ENCODE peak calls at places on chromosomes 2 and 18, in nine cellular contexts. One of them, this sample, is unnamed.
A peak's percentile ranks its signal among the peaks of the same experiment; 100 is the strongest.

GRCh38 chr18:60322591-60322990 is 50.0 kb downstream of the MC4R start:
- DNase-seq in HCT116: no peak
- DNase-seq in heart left ventricle: no peak
- DNase-seq in left lung: no peak
- DNase-seq in A549: no peak
- DNase-seq in stomach: no peak
- DNase-seq in adrenal gland: no peak
- DNase-seq in endodermal cell: no peak
- DNase-seq in CD4-positive, alpha-beta T cell: no peak
- DNase-seq in this sample: no peak

GRCh38 chr18:77650799-77651385 is 401.2 kb downstream of the GALR1 start:
- DNase-seq in HCT116: no peak
- DNase-seq in heart left ventricle: peak; percentile 71
- DNase-seq in left lung: peak; percentile 55
- DNase-seq in A549: peak; percentile 36
- DNase-seq in stomach: peak; percentile 57
- DNase-seq in adrenal gland: peak; percentile 55
- DNase-seq in endodermal cell: peak; percentile 95
- DNase-seq in CD4-positive, alpha-beta T cell: peak; percentile 36
- DNase-seq in this sample: no peak

GRCh38 chr2:199646439-199646838 is 188.7 kb upstream of the SATB2 start:
- DNase-seq in HCT116: no peak
- DNase-seq in heart left ventricle: no peak
- DNase-seq in left lung: no peak
- DNase-seq in A549: no peak
- DNase-seq in stomach: no peak
- DNase-seq in adrenal gland: no peak
- DNase-seq in endodermal cell: no peak
- DNase-seq in CD4-positive, alpha-beta T cell: no peak
- DNase-seq in this sample: no peak

GRCh38 chr18:31268985-31269406 is 49.0 kb upstream of the DSG1 start:
- DNase-seq in HCT116: no peak
- DNase-seq in heart left ventricle: no peak
- DNase-seq in left lung: no peak
- DNase-seq in A549: no peak
- DNase-seq in stomach: no peak
- DNase-seq in adrenal gland: no peak
- DNase-seq in endodermal cell: no peak
- DNase-seq in CD4-positive, alpha-beta T cell: no peak
- DNase-seq in this sample: no peak

GRCh38 chr2:158953926-158954763 is 14.3 kb upstream of the TANC1 start:
- DNase-seq in HCT116: no peak
- DNase-seq in heart left ventricle: peak; percentile 80
- DNase-seq in left lung: peak; percentile 60
- DNase-seq in A549: peak; percentile 32
- DNase-seq in stomach: peak; percentile 80
- DNase-seq in adrenal gland: peak; percentile 87
- DNase-seq in endodermal cell: no peak
- DNase-seq in CD4-positive, alpha-beta T cell: no peak
- DNase-seq in this sample: peak; percentile 55

GRCh38 chr2:158878003-158878402 is 82.9 kb downstream of the DAPL1 start:
- DNase-seq in HCT116: no peak
- DNase-seq in heart left ventricle: no peak
- DNase-seq in left lung: no peak
- DNase-seq in A549: no peak
- DNase-seq in stomach: no peak
- DNase-seq in adrenal gland: no peak
- DNase-seq in endodermal cell: no peak
- DNase-seq in CD4-positive, alpha-beta T cell: no peak
- DNase-seq in this sample: no peak

GRCh38 chr18:46622999-46623398 is 34.0 kb downstream of the LOXHD1 start:
- DNase-seq in HCT116: no peak
- DNase-seq in heart left ventricle: no peak
- DNase-seq in left lung: no peak
- DNase-seq in A549: no peak
- DNase-seq in stomach: no peak
- DNase-seq in adrenal gland: no peak
- DNase-seq in endodermal cell: no peak
- DNase-seq in CD4-positive, alpha-beta T cell: no peak
- DNase-seq in this sample: peak; percentile 8

GRCh38 chr2:36507408-36507812 is 90.6 kb downstream of the FEZ2 start:
- DNase-seq in HCT116: peak; percentile 27
- DNase-seq in heart left ventricle: peak; percentile 51
- DNase-seq in left lung: no peak
- DNase-seq in A549: peak; percentile 60
- DNase-seq in stomach: peak; percentile 48
- DNase-seq in adrenal gland: peak; percentile 36
- DNase-seq in endodermal cell: peak; percentile 87
- DNase-seq in CD4-positive, alpha-beta T cell: peak; percentile 19
- DNase-seq in this sample: peak; percentile 49

GRCh38 chr2:172226244-172227061 is 123.8 kb upstream of the DLX2 start:
- DNase-seq in HCT116: no peak
- DNase-seq in heart left ventricle: no peak
- DNase-seq in left lung: no peak
- DNase-seq in A549: no peak
- DNase-seq in stomach: peak; percentile 72
- DNase-seq in adrenal gland: no peak
- DNase-seq in endodermal cell: no peak
- DNase-seq in CD4-positive, alpha-beta T cell: peak; percentile 43
- DNase-seq in this sample: peak; percentile 60

GRCh38 chr18:63590368-63590767 is 3.2 kb downstream of the SERPINB13 start:
- DNase-seq in HCT116: no peak
- DNase-seq in heart left ventricle: no peak
- DNase-seq in left lung: peak; percentile 68
- DNase-seq in A549: no peak
- DNase-seq in stomach: no peak
- DNase-seq in adrenal gland: no peak
- DNase-seq in endodermal cell: no peak
- DNase-seq in CD4-positive, alpha-beta T cell: no peak
- DNase-seq in this sample: no peak

GRCh38 chr2:64599469-64599868 is 54.2 kb downstream of the SERTAD2 start:
- DNase-seq in HCT116: no peak
- DNase-seq in heart left ventricle: no peak
- DNase-seq in left lung: no peak
- DNase-seq in A549: no peak
- DNase-seq in stomach: peak; percentile 65
- DNase-seq in adrenal gland: peak; percentile 56
- DNase-seq in endodermal cell: no peak
- DNase-seq in CD4-positive, alpha-beta T cell: no peak
- DNase-seq in this sample: no peak

GRCh38 chr2:222413295-222413911 is 10.9 kb upstream of the SGPP2 start:
- DNase-seq in HCT116: no peak
- DNase-seq in heart left ventricle: no peak
- DNase-seq in left lung: no peak
- DNase-seq in A549: no peak
- DNase-seq in stomach: no peak
- DNase-seq in adrenal gland: no peak
- DNase-seq in endodermal cell: no peak
- DNase-seq in CD4-positive, alpha-beta T cell: no peak
- DNase-seq in this sample: no peak

GRCh38 chr18:36094431-36094830 is 27.1 kb upstream of the RPRD1A start:
- DNase-seq in HCT116: no peak
- DNase-seq in heart left ventricle: no peak
- DNase-seq in left lung: no peak
- DNase-seq in A549: no peak
- DNase-seq in stomach: no peak
- DNase-seq in adrenal gland: no peak
- DNase-seq in endodermal cell: no peak
- DNase-seq in CD4-positive, alpha-beta T cell: no peak
- DNase-seq in this sample: no peak

GRCh38 chr2:43018179-43019024 is 208.0 kb downstream of the ZFP36L2 start:
- DNase-seq in HCT116: no peak
- DNase-seq in heart left ventricle: peak; percentile 73
- DNase-seq in left lung: peak; percentile 91
- DNase-seq in A549: no peak
- DNase-seq in stomach: peak; percentile 72
- DNase-seq in adrenal gland: peak; percentile 94
- DNase-seq in endodermal cell: peak; percentile 37
- DNase-seq in CD4-positive, alpha-beta T cell: no peak
- DNase-seq in this sample: peak; percentile 64

GRCh38 chr18:11736656-11737055 is 47.6 kb downstream of the GNAL start:
- DNase-seq in HCT116: no peak
- DNase-seq in heart left ventricle: no peak
- DNase-seq in left lung: no peak
- DNase-seq in A549: no peak
- DNase-seq in stomach: no peak
- DNase-seq in adrenal gland: no peak
- DNase-seq in endodermal cell: no peak
- DNase-seq in CD4-positive, alpha-beta T cell: no peak
- DNase-seq in this sample: no peak

GRCh38 chr2:157782057-157782845 is 93.9 kb downstream of the ACVR1 start:
- DNase-seq in HCT116: no peak
- DNase-seq in heart left ventricle: no peak
- DNase-seq in left lung: no peak
- DNase-seq in A549: no peak
- DNase-seq in stomach: no peak
- DNase-seq in adrenal gland: no peak
- DNase-seq in endodermal cell: no peak
- DNase-seq in CD4-positive, alpha-beta T cell: no peak
- DNase-seq in this sample: no peak
- TF ChIP-seq CTCF in HCT116: no peak
- TF ChIP-seq CTCF in heart left ventricle: no peak
- TF ChIP-seq CTCF in left lung: no peak
- TF ChIP-seq CTCF in A549: no peak
- TF ChIP-seq CTCF in stomach: no peak
- TF ChIP-seq CTCF in adrenal gland: peak; percentile 18
- TF ChIP-seq CTCF in endodermal cell: peak; percentile 73
- TF ChIP-seq CTCF in CD4-positive, alpha-beta T cell: peak; percentile 25
- TF ChIP-seq CTCF in this sample: no peak

DNA sequence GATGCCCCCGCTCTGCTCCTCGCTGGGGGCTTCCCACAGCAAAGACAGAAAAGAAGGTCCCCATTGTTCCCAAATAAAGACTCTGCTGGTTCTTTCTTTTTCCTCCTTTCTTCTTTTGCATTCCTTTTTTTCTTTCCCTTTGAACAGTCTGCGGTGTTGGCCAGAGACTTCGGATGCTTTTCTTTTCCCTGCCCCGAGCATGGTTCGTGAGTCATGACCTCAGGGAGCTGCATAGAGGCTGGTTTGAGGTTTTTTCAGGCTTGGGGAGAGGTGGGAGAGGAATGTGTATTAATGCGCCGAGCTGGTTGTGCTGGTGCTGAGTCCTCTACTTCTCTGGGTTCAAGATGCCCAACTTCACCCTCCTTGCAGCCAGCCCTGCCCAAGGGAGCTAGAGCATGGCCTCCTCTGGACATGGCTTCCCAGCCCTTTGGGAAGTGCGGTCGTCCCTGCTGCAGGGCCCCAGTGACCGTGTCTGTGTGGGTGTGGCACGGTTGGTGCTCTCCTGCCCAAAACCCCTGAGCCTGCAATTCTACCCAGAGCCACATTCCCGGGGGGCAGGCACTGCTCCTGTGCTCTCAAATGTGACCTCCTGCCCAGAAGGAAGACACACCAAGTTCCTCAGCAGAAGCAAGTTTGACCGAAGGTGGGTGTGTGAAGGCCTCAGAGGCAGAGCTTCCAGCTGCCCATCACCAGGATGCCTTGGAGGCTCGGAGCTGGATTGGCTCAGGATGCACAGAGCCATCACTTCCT is 9.0 kb upstream of the ARHGEF4 start:
- DNase-seq in HCT116: no peak
- DNase-seq in heart left ventricle: no peak
- DNase-seq in left lung: no peak
- DNase-seq in A549: no peak
- DNase-seq in stomach: no peak
- DNase-seq in adrenal gland: no peak
- DNase-seq in endodermal cell: peak; percentile 62
- DNase-seq in CD4-positive, alpha-beta T cell: no peak
- DNase-seq in this sample: peak; percentile 70
- H3K27ac ChIP-seq in HCT116: no peak overlapping the region
- H3K27ac ChIP-seq in heart left ventricle: no peak overlapping the region
- H3K27ac ChIP-seq in left lung: no peak overlapping the region
- H3K27ac ChIP-seq in A549: peak overlapping the region; percentile 73
- H3K27ac ChIP-seq in stomach: no peak overlapping the region
- H3K27ac ChIP-seq in adrenal gland: no peak overlapping the region
- H3K27ac ChIP-seq in endodermal cell: peak overlapping the region; percentile 70
- H3K27ac ChIP-seq in CD4-positive, alpha-beta T cell: no peak overlapping the region
- H3K27ac ChIP-seq in this sample: peak overlapping the region; percentile 90

DNA sequence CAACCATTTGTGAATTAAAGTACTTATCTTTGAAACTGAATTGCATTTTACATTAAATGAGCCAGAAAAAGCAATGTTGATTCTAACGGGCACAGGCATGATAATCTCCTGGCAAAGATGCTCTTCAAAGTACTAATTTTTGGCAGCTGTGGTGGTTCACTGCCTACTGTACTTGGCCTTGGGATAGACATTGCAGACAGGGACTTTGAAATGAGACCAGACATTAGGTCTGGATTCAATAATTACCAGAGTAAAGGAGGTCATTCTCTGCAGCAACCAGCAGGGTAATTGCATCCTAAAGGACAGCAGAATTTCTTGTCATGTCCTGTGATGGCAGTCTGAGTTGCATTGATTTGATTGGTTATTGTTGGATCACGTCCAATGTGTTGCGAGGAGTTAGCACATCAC is 986.5 kb downstream of the TDRD15 start:
- DNase-seq in HCT116: no peak
- DNase-seq in heart left ventricle: no peak
- DNase-seq in left lung: no peak
- DNase-seq in A549: no peak
- DNase-seq in stomach: no peak
- DNase-seq in adrenal gland: no peak
- DNase-seq in endodermal cell: no peak
- DNase-seq in CD4-positive, alpha-beta T cell: no peak
- DNase-seq in this sample: no peak
- TF ChIP-seq CTCF in HCT116: no peak
- TF ChIP-seq CTCF in heart left ventricle: no peak
- TF ChIP-seq CTCF in left lung: no peak
- TF ChIP-seq CTCF in A549: no peak
- TF ChIP-seq CTCF in stomach: no peak
- TF ChIP-seq CTCF in adrenal gland: no peak
- TF ChIP-seq CTCF in endodermal cell: peak; percentile 64
- TF ChIP-seq CTCF in CD4-positive, alpha-beta T cell: no peak
- TF ChIP-seq CTCF in this sample: no peak

GRCh38 chr2:101817488-101817887 is 120.0 kb downstream of the MAP4K4 start:
- DNase-seq in HCT116: no peak
- DNase-seq in heart left ventricle: no peak
- DNase-seq in left lung: no peak
- DNase-seq in A549: no peak
- DNase-seq in stomach: no peak
- DNase-seq in adrenal gland: no peak
- DNase-seq in endodermal cell: no peak
- DNase-seq in CD4-positive, alpha-beta T cell: no peak
- DNase-seq in this sample: no peak

GRCh38 chr2:101815154-101815553 is 117.6 kb downstream of the MAP4K4 start:
- DNase-seq in HCT116: no peak
- DNase-seq in heart left ventricle: no peak
- DNase-seq in left lung: no peak
- DNase-seq in A549: no peak
- DNase-seq in stomach: no peak
- DNase-seq in adrenal gland: no peak
- DNase-seq in endodermal cell: no peak
- DNase-seq in CD4-positive, alpha-beta T cell: no peak
- DNase-seq in this sample: no peak

GRCh38 chr2:101814752-101815151 is 117.2 kb downstream of the MAP4K4 start:
- DNase-seq in HCT116: no peak
- DNase-seq in heart left ventricle: no peak
- DNase-seq in left lung: no peak
- DNase-seq in A549: no peak
- DNase-seq in stomach: no peak
- DNase-seq in adrenal gland: no peak
- DNase-seq in endodermal cell: no peak
- DNase-seq in CD4-positive, alpha-beta T cell: no peak
- DNase-seq in this sample: no peak

GRCh38 chr2:101815739-101816391 is 118.4 kb downstream of the MAP4K4 start:
- DNase-seq in HCT116: no peak
- DNase-seq in heart left ventricle: peak; percentile 24
- DNase-seq in left lung: no peak
- DNase-seq in A549: no peak
- DNase-seq in stomach: no peak
- DNase-seq in adrenal gland: peak; percentile 33
- DNase-seq in endodermal cell: no peak
- DNase-seq in CD4-positive, alpha-beta T cell: no peak
- DNase-seq in this sample: no peak

GRCh38 chr2:101816598-101816997 is 119.1 kb downstream of the MAP4K4 start:
- DNase-seq in HCT116: no peak
- DNase-seq in heart left ventricle: no peak
- DNase-seq in left lung: no peak
- DNase-seq in A549: no peak
- DNase-seq in stomach: no peak
- DNase-seq in adrenal gland: no peak
- DNase-seq in endodermal cell: no peak
- DNase-seq in CD4-positive, alpha-beta T cell: no peak
- DNase-seq in this sample: no peak
- H3K27ac ChIP-seq in HCT116: no peak overlapping the region
- H3K27ac ChIP-seq in heart left ventricle: no peak overlapping the region
- H3K27ac ChIP-seq in left lung: no peak overlapping the region
- H3K27ac ChIP-seq in A549: no peak overlapping the region
- H3K27ac ChIP-seq in stomach: no peak overlapping the region
- H3K27ac ChIP-seq in adrenal gland: no peak overlapping the region
- H3K27ac ChIP-seq in endodermal cell: no peak overlapping the region
- H3K27ac ChIP-seq in CD4-positive, alpha-beta T cell: no peak overlapping the region
- H3K27ac ChIP-seq in this sample: no peak overlapping the region